ENCODE peak calls at places on chromosomes 4 and X, in nine cellular contexts. E, F, T, G, Q, I, X, U and M are unnamed samples.

GRCh38 chr4:155666701-155667537 is at the start of gene GUCY1A1:
- DNase-seq in E (peak), F (peak), T (peak), G (no peak), Q (no peak), I (no peak), X (peak), U (peak), M (peak)

GRCh38 chr4:57442834-57443291 is 332.7 kb upstream of the IGFBP7 start:
- DNase-seq in E (peak), F (no peak), T (peak), G (no peak), Q (peak), I (no peak), X (peak), U (peak), M (peak)

GRCh38 chr4:140839888-140840790 is 84.0 kb upstream of the TBC1D9 start:
- DNase-seq in E (no peak), F (no peak), T (peak), G (no peak), Q (no peak), I (no peak), X (no peak), U (no peak), M (no peak)

GRCh38 chr4:40152642-40153041 is 44.2 kb upstream of the RHOH start:
- DNase-seq in E (no peak), F (no peak), T (no peak), G (no peak), Q (no peak), I (no peak), X (no peak), U (no peak), M (no peak)

GRCh38 chr4:168859888-168860694 is 150.0 kb downstream of the CBR4 start:
- DNase-seq in E (no peak), F (no peak), T (peak), G (no peak), Q (peak), I (no peak), X (no peak), U (no peak), M (peak)

GRCh38 chrX:48816014-48816810 is 10.1 kb upstream of the ERAS start:
- DNase-seq in E (no peak), F (no peak), T (no peak), G (no peak), Q (no peak), I (no peak), X (no peak), U (no peak), M (no peak)

GRCh38 chr4:37631551-37631950 is 54.6 kb downstream of the RELL1 start:
- DNase-seq in E (no peak), F (no peak), T (peak), G (no peak), Q (peak), I (no peak), X (no peak), U (no peak), M (no peak)

GRCh38 chrX:13179100-13179499 is 134.7 kb upstream of the FAM9C start:
- DNase-seq in E (no peak), F (no peak), T (no peak), G (no peak), Q (no peak), I (no peak), X (peak), U (no peak), M (no peak)

GRCh38 chr4:142874684-142875083 is 28.6 kb upstream of the INPP4B start:
- DNase-seq in E (no peak), F (no peak), T (no peak), G (no peak), Q (no peak), I (no peak), X (no peak), U (no peak), M (no peak)

GRCh38 chr4:92952426-92952825 is 648.7 kb downstream of the GRID2 start:
- DNase-seq in E (no peak), F (no peak), T (no peak), G (no peak), Q (no peak), I (no peak), X (peak), U (no peak), M (no peak)

GRCh38 chr4:87932718-87933136 is 42.8 kb upstream of the SPP1 start:
- DNase-seq in E (no peak), F (no peak), T (no peak), G (no peak), Q (no peak), I (no peak), X (no peak), U (no peak), M (no peak)

GRCh38 chrX:37599735-37600134 is 28.3 kb downstream of the LANCL3 start:
- DNase-seq in E (peak), F (no peak), T (no peak), G (no peak), Q (no peak), I (no peak), X (peak), U (no peak), M (no peak)

GRCh38 chr4:47703008-47703407 is 134.9 kb downstream of the CORIN start:
- DNase-seq in E (no peak), F (no peak), T (no peak), G (no peak), Q (no peak), I (no peak), X (no peak), U (no peak), M (no peak)

GRCh38 chrX:11401966-11402365 is 108.8 kb downstream of the AMELX start:
- DNase-seq in E (no peak), F (no peak), T (peak), G (no peak), Q (no peak), I (no peak), X (no peak), U (no peak), M (no peak)

GRCh38 chr4:183366436-183366835 is 44.2 kb upstream of the CLDN24 start:
- DNase-seq in E (no peak), F (no peak), T (no peak), G (no peak), Q (no peak), I (no peak), X (no peak), U (no peak), M (no peak)

GRCh38 chrX:101415180-101416130 is 7.4 kb downstream of the HNRNPH2 start:
- DNase-seq in E (peak), F (no peak), T (peak), G (peak), Q (peak), I (no peak), X (peak), U (no peak), M (peak)

GRCh38 chr4:119300388-119301131 is 21.4 kb downstream of the FABP2 start:
- DNase-seq in E (peak), F (peak), T (peak), G (peak), Q (peak), I (peak), X (peak), U (peak), M (peak)

GRCh38 chr4:74777531-74777930 is 16.8 kb downstream of the BTC start:
- DNase-seq in E (no peak), F (no peak), T (no peak), G (no peak), Q (no peak), I (no peak), X (no peak), U (no peak), M (no peak)

GRCh38 chr4:94621491-94622080 is 136.2 kb upstream of the BMPR1B start:
- DNase-seq in E (peak), F (no peak), T (peak), G (no peak), Q (peak), I (peak), X (peak), U (no peak), M (peak)

GRCh38 chr4:152537881-152538280 is 2.0 kb upstream of the FBXW7 start:
- DNase-seq in E (no peak), F (no peak), T (no peak), G (no peak), Q (no peak), I (no peak), X (no peak), U (no peak), M (no peak)

GRCh38 chr4:52269761-52270160 is 218.7 kb downstream of the SPATA18 start:
- DNase-seq in E (no peak), F (no peak), T (no peak), G (no peak), Q (no peak), I (no peak), X (no peak), U (no peak), M (no peak)

GRCh38 chr4:186943607-186943908 is 219.9 kb upstream of the FAT1 start:
- DNase-seq in E (no peak), F (no peak), T (no peak), G (no peak), Q (no peak), I (no peak), X (no peak), U (no peak), M (no peak)

GRCh38 chr4:105637409-105638258 is 70.9 kb downstream of the INTS12 start:
- DNase-seq in E (peak), F (peak), T (peak), G (no peak), Q (peak), I (no peak), X (peak), U (peak), M (peak)

GRCh38 chr4:1723131-1723801 is 1.9 kb downstream of the TACC3 start:
- DNase-seq in E (no peak), F (peak), T (no peak), G (no peak), Q (no peak), I (no peak), X (no peak), U (no peak), M (no peak)

GRCh38 chrX:102651968-102652744 is 873 bp downstream of the GPRASP1 start:
- DNase-seq in E (no peak), F (no peak), T (peak), G (no peak), Q (peak), I (no peak), X (no peak), U (no peak), M (peak)

GRCh38 chrX:10356979-10357378 is 200.2 kb downstream of the CLCN4 start:
- DNase-seq in E (no peak), F (no peak), T (no peak), G (no peak), Q (peak), I (no peak), X (no peak), U (no peak), M (no peak)

GRCh38 chr4:112075129-112075753 is 70.0 kb upstream of the FAM241A start:
- DNase-seq in E (peak), F (no peak), T (peak), G (no peak), Q (peak), I (peak), X (peak), U (no peak), M (peak)

GRCh38 chr4:141571368-141571767 is 65.0 kb upstream of the IL15 start:
- DNase-seq in E (no peak), F (no peak), T (peak), G (no peak), Q (peak), I (no peak), X (peak), U (no peak), M (no peak)

GRCh38 chr4:123113193-123113592 is 190.8 kb upstream of the NUDT6 start:
- DNase-seq in E (no peak), F (no peak), T (no peak), G (no peak), Q (no peak), I (no peak), X (no peak), U (no peak), M (no peak)

GRCh38 chr4:3124070-3124767 is 49.7 kb downstream of the HTT start:
- DNase-seq in E (no peak), F (no peak), T (no peak), G (no peak), Q (no peak), I (no peak), X (no peak), U (no peak), M (no peak)

GRCh38 chr4:76087007-76087769 is 12.7 kb downstream of the ART3 start:
- DNase-seq in E (peak), F (no peak), T (peak), G (no peak), Q (peak), I (peak), X (peak), U (peak), M (peak)

GRCh38 chr4:77393981-77394380 is 211.6 kb upstream of the CXCL13 start:
- DNase-seq in E (no peak), F (no peak), T (no peak), G (no peak), Q (no peak), I (no peak), X (no peak), U (no peak), M (no peak)

GRCh38 chr4:147594107-147594506 is 23.1 kb upstream of the TMEM184C start:
- DNase-seq in E (no peak), F (no peak), T (no peak), G (no peak), Q (no peak), I (no peak), X (no peak), U (no peak), M (no peak)
- TF ChIP-seq CTCF in E (no peak), F (no peak), T (peak), G (peak), Q (peak), I (peak), X (no peak), U (no peak), M (no peak)

DNA sequence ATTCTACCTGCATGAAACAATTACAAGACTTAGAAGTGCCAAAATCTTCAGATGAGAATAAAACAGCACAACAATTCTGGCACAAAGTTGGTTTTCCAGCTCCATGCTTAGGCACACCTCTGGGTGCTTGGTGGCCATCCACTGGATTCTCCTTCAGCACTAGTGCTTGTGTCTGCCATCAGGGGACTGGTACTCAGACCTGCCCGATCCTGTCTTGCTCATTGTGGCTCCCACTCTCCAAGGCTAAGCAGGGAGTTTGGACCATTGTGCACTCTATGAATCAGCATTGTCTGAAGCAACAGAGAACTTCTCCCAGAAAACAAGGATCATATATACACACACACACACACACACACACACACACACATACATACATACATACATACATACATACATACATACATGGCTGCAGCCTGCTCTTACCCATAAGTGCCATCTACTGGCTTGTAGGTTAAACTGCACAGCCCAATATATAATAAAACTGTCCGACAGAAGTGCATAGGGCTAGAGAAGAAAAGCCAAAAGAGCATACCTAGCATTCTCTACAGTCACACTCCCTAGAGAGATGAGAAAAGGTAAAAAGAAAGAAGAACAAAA is 345.3 kb upstream of the LCORL start:
- DNase-seq in E (peak), F (no peak), T (peak), G (no peak), Q (peak), I (no peak), X (peak), U (no peak), M (no peak)
- TF ChIP-seq CTCF in E (peak), F (peak), T (peak), G (peak), Q (peak), I (peak), X (peak), U (peak), M (peak)

DNA sequence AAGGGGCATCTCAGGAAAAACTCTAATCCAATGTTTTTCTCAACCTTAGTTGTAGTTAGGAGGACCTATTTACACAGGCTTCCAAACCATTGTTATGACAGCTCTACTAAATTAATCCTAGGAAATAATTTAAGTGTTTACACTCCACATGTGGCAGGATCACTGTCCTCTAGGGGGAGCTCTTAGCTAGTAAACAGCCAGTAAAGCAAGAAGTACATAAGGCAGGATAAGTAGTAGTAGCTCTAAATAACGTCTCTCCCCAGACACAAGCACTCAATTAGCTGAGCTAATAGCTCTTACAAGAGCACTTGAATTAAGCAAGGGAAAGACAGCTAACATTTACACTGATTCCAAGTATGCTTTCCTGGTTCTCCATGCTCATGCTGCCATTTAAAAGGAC is 37.3 kb downstream of the NUDT11 start:
- DNase-seq in E (peak), F (no peak), T (peak), G (no peak), Q (peak), I (peak), X (peak), U (no peak), M (no peak)
- TF ChIP-seq CTCF in E (peak), F (peak), T (peak), G (peak), Q (peak), I (peak), X (peak), U (no peak), M (no peak)

GRCh38 chrX:74293343-74293946 is 10.5 kb upstream of the ZCCHC13 start:
- DNase-seq in E (peak), F (peak), T (peak), G (peak), Q (peak), I (peak), X (peak), U (peak), M (peak)

GRCh38 chrX:74295102-74295501 is 8.9 kb upstream of the ZCCHC13 start:
- DNase-seq in E (no peak), F (no peak), T (no peak), G (no peak), Q (no peak), I (no peak), X (no peak), U (no peak), M (no peak)

GRCh38 chrX:74286950-74287349 is 17.0 kb upstream of the ZCCHC13 start:
- DNase-seq in E (no peak), F (no peak), T (peak), G (peak), Q (peak), I (no peak), X (peak), U (no peak), M (no peak)

GRCh38 chrX:74291577-74291963 is 12.4 kb upstream of the ZCCHC13 start:
- DNase-seq in E (no peak), F (no peak), T (no peak), G (no peak), Q (no peak), I (no peak), X (no peak), U (no peak), M (no peak)

DNA sequence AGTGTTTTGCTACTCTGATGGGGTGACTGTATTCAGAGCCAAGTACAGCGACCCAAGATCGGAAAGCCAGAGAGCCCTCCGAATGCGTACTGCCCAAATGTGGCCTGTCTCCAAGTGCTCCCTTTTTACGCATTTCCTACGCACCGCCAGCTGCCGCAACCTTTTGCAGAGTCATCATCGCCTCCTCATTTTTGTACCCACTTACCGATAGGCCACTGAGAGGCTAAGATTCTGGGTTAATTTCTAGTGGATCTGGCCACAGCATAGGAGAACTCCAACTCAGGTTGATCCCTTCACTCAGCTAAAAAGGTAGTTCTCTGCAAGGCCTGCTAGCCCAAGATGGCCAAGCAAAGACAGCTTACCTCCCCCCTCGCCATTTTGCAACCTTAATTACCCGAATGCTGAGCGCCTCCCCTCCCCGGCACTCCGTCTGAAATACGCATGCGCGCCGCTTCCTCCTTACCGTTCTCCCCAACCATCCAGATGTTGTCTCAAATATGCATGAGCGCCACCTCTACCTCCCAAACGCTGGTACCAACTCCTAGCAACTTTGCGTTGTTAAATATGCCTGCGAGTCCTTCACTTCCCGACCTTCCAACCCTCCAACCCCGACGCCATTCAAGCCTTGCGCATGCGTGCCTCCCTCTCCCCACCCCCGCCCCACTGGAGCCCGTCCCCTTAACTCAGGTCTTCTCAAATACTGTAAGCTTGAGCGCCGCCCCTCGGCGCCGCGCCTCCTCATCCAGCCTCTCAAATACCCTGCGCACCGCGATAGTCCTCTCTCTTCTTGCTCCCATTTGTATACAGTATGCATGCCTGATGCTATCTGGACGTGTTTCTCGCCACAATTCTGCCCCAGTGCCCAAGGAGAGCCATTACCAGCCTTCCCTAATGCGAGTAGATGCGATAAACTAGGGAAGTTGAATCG is 11.8 kb upstream of the ZCCHC13 start:
- DNase-seq in E (peak), F (peak), T (peak), G (peak), Q (peak), I (peak), X (peak), U (peak), M (peak)
- TF ChIP-seq CTCF in E (peak), F (peak), T (peak), G (peak), Q (peak), I (no peak), X (no peak), U (no peak), M (peak)

DNA sequence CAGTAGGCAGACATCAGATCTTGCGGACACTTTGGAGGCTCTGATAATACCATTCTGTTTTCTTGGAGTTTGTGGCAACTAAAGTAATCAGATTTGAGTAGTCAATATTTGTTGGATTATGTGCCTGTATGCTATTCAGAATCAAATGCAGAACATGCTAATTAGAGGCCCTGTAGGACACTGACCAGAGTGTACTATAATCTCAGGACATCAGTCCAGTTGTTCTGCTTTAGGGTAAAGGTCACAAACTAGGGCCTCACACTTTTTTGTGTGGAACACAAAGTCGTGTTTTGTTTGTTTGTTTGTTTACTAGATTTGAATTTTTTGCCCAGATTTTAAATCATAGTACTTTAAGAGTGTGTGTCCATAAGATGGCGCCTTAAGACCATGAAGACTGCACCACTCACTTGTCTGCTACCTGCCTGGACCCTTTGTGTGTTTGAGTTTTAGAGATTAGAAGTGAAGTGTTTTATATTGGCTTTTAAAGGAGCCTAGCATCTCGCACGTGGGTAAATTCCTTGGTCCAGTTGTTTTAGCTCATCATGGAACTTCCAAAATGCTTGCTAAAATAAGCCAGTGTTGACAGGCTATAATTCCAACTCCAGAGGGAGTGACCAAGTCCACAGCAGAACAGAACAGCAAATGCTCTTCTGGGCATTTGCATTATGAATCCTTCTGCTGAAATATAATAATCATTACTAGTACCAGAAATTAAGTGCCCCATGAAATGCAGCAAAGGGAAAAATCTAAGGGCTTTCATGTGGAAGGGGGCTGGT is 34.7 kb downstream of the IL13RA1 start:
- DNase-seq in E (no peak), F (no peak), T (no peak), G (no peak), Q (no peak), I (no peak), X (no peak), U (no peak), M (peak)
- TF ChIP-seq CTCF in E (peak), F (no peak), T (peak), G (no peak), Q (peak), I (no peak), X (peak), U (no peak), M (no peak)